ENCODE peak calls at places on chromosomes 7 and 10, in five cellular contexts. Q is neural progenitor cell; V is GM10248; G is glutamatergic neuron; E is CD8-positive, alpha-beta T cell. U is an unnamed sample.

GRCh38 chr10:3169271-3169670 is 3.3 kb downstream of the PITRM1 start:
- DNase-seq in Q (no peak), G (no peak), V (no peak), E (no peak), U (peak)

GRCh38 chr10:124708922-124709520 is 35.2 kb downstream of the FAM53B start:
- DNase-seq in G (no peak), Q (peak), V (no peak), E (no peak), U (no peak)

GRCh38 chr10:131203456-131204357 is 107.8 kb downstream of the TCERG1L start:
- DNase-seq in V (no peak), Q (no peak), E (no peak), G (no peak), U (no peak)

GRCh38 chr10:119768455-119769094 is 42.7 kb downstream of the INPP5F start:
- DNase-seq in G (no peak), E (no peak), V (no peak), Q (no peak), U (no peak)

GRCh38 chr10:110447886-110448285 is 49.8 kb upstream of the DUSP5 start:
- DNase-seq in V (no peak), E (no peak), G (no peak), Q (no peak), U (no peak)

GRCh38 chr7:151282111-151282510 is 33.6 kb upstream of the SMARCD3 start:
- DNase-seq in V (no peak), Q (no peak), E (no peak), G (no peak), U (no peak)

GRCh38 chr7:16644987-16645592 is 464 bp downstream of the ANKMY2 start:
- DNase-seq in E (no peak), G (peak), Q (peak), V (peak), U (peak)

GRCh38 chr7:4234498-4234855 is 447.6 kb upstream of the FOXK1 start:
- DNase-seq in G (no peak), V (no peak), Q (no peak), E (no peak), U (no peak)

GRCh38 chr10:56370217-56371113 is 9.4 kb upstream of the ZWINT start:
- DNase-seq in Q (peak), E (no peak), G (no peak), V (no peak), U (no peak)

GRCh38 chr7:155166673-155167370 is 96.7 kb downstream of the HTR5A start:
- DNase-seq in Q (no peak), V (no peak), G (no peak), E (no peak), U (no peak)

GRCh38 chr10:119206603-119207366 is 586 bp upstream of the GRK5 start:
- DNase-seq in V (peak), G (peak), E (peak), Q (peak), U (peak)

GRCh38 chr7:101208794-101209193 is 8.0 kb upstream of the MOGAT3 start:
- DNase-seq in E (no peak), G (no peak), Q (no peak), V (no peak), U (no peak)

GRCh38 chr7:126776506-126776905 is 476.2 kb downstream of the GRM8 start:
- DNase-seq in Q (no peak), V (no peak), G (no peak), E (no peak), U (no peak)

GRCh38 chr7:47361746-47362215 is 220.1 kb downstream of the TNS3 start:
- DNase-seq in G (no peak), E (no peak), Q (no peak), V (no peak), U (peak)

GRCh38 chr7:8597565-8597964 is 164.2 kb downstream of the NXPH1 start:
- DNase-seq in Q (no peak), V (no peak), E (no peak), G (no peak), U (no peak)

GRCh38 chr10:7773845-7774801 is 13.7 kb downstream of the KIN start:
- DNase-seq in G (no peak), E (no peak), V (no peak), Q (no peak), U (no peak)

GRCh38 chr7:30493231-30493630 is 11.4 kb downstream of the GGCT start:
- DNase-seq in V (no peak), E (no peak), G (no peak), Q (no peak), U (no peak)

GRCh38 chr7:81433692-81434331 is 336.0 kb downstream of the HGF start:
- DNase-seq in G (no peak), Q (no peak), E (no peak), V (no peak), U (no peak)

GRCh38 chr7:101986335-101986734 is 168.9 kb downstream of the CUX1 start:
- DNase-seq in V (no peak), G (peak), Q (peak), E (no peak), U (no peak)

GRCh38 chr10:127649642-127650041 is 87.3 kb upstream of the FOXI2 start:
- DNase-seq in Q (peak), E (no peak), V (no peak), G (peak), U (no peak)

GRCh38 chr7:7566651-7567611 is at the start of gene MIOS:
- DNase-seq in E (peak), G (peak), V (peak), Q (peak), U (peak)
- TF ChIP-seq CTCF in E (no peak), G (no peak), V (no peak), Q (no peak), U (no peak)

DNA sequence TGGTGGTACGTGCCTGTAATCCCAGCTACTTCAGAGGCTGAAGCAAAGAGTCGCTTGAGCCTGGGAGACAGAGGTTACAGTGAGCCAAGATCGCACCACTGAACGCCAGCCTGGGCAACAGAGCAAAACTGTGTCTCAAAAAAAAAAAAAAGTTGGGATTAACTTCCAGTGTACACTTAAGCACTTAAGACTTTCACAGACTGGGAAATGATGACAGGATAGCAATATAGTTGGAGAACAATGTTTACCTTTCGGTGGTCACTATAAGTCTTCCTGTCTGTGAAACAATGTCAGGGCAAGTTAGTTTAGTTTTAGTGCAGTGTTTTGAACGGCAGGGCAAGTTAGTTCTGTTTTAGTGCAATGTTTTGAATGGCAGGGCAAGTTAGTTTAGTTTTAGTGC is 130.2 kb downstream of the TPST1 start:
- DNase-seq in Q (no peak), G (no peak), E (no peak), V (no peak), U (no peak)
- TF ChIP-seq CTCF in Q (no peak), G (no peak), E (no peak), V (no peak), U (no peak)

DNA sequence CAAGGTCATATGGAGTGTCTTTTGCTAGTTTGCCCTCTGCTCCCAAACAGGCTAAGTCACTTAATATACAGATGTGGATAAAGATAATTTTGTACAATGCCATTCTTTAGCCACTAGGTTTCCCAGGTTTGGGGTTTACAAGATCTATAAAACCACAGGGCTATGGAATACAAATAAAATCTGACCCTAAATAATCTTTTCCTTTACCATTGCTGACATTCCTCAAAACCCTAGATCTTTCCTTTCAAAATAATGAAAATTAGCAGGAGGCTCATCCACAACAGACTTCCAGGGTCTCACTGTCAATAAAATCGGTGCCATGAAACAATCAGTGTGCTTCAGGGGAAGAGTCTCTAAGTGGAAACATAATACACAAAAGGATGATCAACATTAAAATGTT is 148.4 kb downstream of the CPEB3 start:
- DNase-seq in Q (no peak), E (no peak), V (no peak), G (no peak), U (no peak)
- TF ChIP-seq CTCF in Q (no peak), E (no peak), V (no peak), G (peak), U (no peak)

GRCh38 chr10:129873351-129873750 is 90.7 kb downstream of the EBF3 start:
- DNase-seq in E (no peak), G (no peak), V (no peak), Q (no peak), U (no peak)

GRCh38 chr10:129881641-129882040 is 82.4 kb downstream of the EBF3 start:
- DNase-seq in G (no peak), V (no peak), E (no peak), Q (no peak), U (no peak)

GRCh38 chr10:129875993-129876727 is 87.9 kb downstream of the EBF3 start:
- DNase-seq in E (no peak), Q (no peak), G (peak), V (no peak), U (no peak)

GRCh38 chr10:129880191-129880590 is 83.9 kb downstream of the EBF3 start:
- DNase-seq in V (no peak), E (no peak), Q (no peak), G (no peak), U (no peak)

GRCh38 chr10:129877773-129878371 is 86.2 kb downstream of the EBF3 start:
- DNase-seq in Q (peak), V (peak), G (no peak), E (no peak), U (no peak)
- TF ChIP-seq CTCF in Q (peak), V (peak), G (peak), E (peak), U (peak)

DNA sequence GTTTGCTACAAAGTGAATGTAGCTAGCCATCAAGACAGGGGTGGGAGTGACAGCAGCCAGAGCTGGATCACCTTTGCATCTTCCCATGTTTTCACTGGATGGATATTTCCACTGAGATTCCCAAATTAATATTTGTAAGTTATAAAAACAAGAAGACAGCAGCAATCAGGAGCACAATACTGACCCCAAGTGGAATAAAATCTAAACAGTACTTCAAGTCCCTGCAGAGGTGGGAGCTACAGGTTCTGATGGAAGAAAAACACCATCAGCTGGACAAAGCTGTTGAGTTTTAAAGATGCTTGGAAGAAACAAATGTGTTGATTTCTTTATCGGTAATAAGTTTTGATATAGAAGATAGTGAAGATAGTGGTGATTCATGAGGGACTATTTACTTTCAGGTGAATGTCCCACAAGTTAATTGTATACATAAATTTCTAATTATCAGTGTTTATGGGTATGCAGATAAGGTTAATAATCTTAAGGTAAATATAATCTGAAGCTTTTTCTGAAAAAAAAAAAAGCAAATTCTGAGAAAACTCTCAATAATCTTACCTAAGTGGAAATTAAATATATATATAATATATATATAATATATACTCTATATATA is 129.3 kb downstream of the SLC16A9 start:
- DNase-seq in E (no peak), G (no peak), V (no peak), Q (peak), U (no peak)
- TF ChIP-seq CTCF in E (no peak), G (peak), V (peak), Q (peak), U (peak)

GRCh38 chr7:42070068-42070467 is 166.9 kb downstream of the GLI3 start:
- DNase-seq in V (no peak), E (no peak), G (no peak), Q (no peak), U (no peak)
- TF ChIP-seq CTCF in V (no peak), E (no peak), G (no peak), Q (no peak), U (no peak)

DNA sequence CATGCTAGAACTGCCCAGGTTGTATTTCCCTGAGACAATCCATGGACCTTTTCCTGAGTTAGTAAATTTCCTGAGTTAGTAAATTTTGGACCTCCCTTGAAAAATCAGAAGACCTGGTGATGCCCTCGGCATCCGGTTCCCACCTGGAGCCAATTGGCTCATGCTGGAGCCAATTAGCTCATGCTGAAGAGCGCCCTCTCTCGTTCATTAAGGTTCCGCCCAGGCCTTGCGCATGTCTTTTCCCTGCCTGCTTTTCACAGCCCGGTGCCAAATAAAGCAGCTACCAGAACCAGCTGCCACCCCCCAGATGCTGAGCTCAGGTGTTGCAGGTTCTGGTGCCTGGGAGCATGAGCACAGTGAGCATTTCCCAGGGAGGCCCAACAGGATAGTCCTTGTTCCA is 96.2 kb downstream of the APBB1IP start:
- DNase-seq in E (no peak), V (no peak), G (no peak), Q (peak), U (no peak)
- TF ChIP-seq CTCF in E (no peak), V (no peak), G (no peak), Q (peak), U (peak)

DNA sequence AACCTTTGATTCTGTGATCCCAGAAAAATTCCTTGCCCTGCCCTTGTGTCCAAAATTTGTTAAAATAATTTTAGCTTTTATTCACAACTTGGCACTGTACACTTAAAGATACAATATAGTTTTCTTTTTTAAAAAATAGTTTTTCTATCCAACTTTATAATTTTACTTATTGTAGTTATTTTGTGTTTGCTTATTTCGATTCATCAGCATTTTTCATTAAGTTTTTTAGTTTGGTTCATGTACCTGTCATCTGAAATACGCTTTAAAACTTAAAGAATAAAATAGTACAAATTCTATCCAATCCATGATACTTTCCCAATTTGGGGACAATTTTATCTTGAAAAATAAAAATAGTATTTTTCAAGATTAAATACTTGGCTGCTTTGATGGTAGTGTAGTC is 514.8 kb downstream of the AUTS2 start:
- DNase-seq in G (no peak), V (no peak), E (no peak), Q (no peak), U (no peak)
- TF ChIP-seq CTCF in G (no peak), V (no peak), E (no peak), Q (no peak), U (no peak)

DNA sequence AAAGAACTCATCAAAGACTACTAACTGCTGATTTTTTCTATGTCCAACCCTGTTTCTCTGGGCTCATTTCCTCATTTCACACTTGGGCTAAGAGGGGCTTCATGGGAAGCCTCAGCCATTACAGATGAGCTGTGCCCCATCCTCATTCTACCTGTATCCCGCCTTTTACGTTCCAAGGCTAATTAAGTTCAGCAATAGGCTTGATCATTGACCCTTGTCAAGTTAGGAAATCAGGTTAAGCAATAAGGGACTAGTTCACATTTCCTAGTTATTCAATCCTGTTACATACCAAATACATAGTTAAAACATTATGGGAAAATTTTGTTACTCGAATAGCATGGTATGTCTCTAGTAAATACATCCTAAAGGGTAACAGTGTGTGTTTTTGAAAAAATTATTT is 29.3 kb upstream of the AGBL3 start:
- DNase-seq in E (no peak), V (no peak), G (no peak), Q (no peak), U (no peak)
- TF ChIP-seq CTCF in E (no peak), V (no peak), G (no peak), Q (no peak), U (no peak)

DNA sequence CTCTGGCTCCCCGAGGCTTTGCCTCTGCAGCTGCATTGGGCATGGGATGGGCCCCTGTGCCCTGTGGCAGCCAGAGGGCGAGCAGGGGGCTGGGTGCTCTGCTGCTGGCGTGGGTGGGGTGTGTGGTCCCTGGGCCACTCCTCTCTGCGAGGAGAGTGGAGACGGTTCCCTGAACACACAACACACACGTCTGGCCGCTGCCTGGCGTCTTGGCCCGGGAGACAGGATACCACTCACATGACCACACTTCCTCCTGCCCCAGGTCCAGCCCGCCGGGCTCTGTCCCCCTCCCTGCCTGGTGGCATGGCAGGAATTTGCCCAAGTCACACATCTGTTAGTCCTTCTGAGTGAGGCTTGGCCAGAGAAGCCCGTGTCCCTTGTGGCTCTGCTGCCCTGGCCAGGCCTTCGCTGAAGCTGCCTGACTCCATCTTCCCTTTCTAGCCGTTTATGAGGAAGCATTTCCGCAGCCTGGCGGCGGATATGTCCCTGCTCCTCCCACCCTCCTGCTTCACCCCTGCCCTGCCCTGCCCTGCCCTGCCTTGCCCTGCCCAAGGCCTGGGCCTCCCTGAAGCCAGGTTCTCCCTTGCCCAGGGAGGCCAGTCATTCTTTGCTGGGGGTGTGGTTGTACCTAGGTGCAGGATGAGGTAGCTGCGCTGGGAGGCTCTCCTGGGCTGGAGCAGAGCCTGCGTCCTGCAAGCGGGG is 3.0 kb downstream of the BRI3 start:
- DNase-seq in Q (no peak), V (no peak), E (no peak), G (no peak), U (no peak)
- TF ChIP-seq CTCF in Q (no peak), V (no peak), E (no peak), G (no peak), U (no peak)

U was measured in GM06990.